ENCODE peak calls at places on chromosomes 13 and 19, in seven cellular contexts. M is EH, W is psoas muscle, X is cerebellar nuclear complex, E is brain pericyte, D is sigmoid colon, S is NCI-H345. C is an unnamed sample.

GRCh38 chr19:55636723-55637122 is 4.1 kb upstream of the ZNF580 start:
- DNase-seq in M (no peak), W (no peak), X (no peak), E (no peak), D (no peak), S (no peak), C (no peak)

GRCh38 chr13:98324105-98324504 is 147.0 kb upstream of the RNF113B start:
- DNase-seq in M (no peak), W (no peak), X (no peak), E (peak), D (no peak), S (no peak), C (no peak)

GRCh38 chr19:49106648-49107135 is 7.5 kb upstream of the LIN7B start:
- DNase-seq in M (peak), W (peak), X (peak), E (no peak), D (no peak), S (peak), C (no peak)

GRCh38 chr13:84917252-84917878 is 881.9 kb downstream of the SLITRK6 start:
- DNase-seq in M (peak), W (no peak), X (no peak), E (no peak), D (no peak), S (peak), C (no peak)

GRCh38 chr13:23074054-23074805 is 106.5 kb upstream of the SGCG start:
- DNase-seq in M (no peak), W (no peak), X (no peak), E (no peak), D (no peak), S (no peak), C (no peak)

GRCh38 chr19:48717059-48717395 is 2.5 kb downstream of the MAMSTR start:
- DNase-seq in M (peak), W (no peak), X (peak), E (no peak), D (no peak), S (no peak), C (no peak)

GRCh38 chr13:34419025-34419424 is 523.0 kb upstream of the NBEA start:
- DNase-seq in M (peak), W (no peak), X (no peak), E (no peak), D (no peak), S (peak), C (no peak)

GRCh38 chr13:93244141-93244917 is 17.7 kb downstream of the GPC6 start:
- DNase-seq in M (peak), W (no peak), X (no peak), E (no peak), D (no peak), S (no peak), C (no peak)

GRCh38 chr19:28313633-28314032 is 899.3 kb downstream of the UQCRFS1 start:
- DNase-seq in M (peak), W (no peak), X (no peak), E (no peak), D (no peak), S (no peak), C (no peak)

GRCh38 chr19:17294051-17294891 is 9.0 kb downstream of the ABHD8 start:
- DNase-seq in M (peak), W (peak), X (no peak), E (no peak), D (no peak), S (no peak), C (no peak)

GRCh38 chr13:44334751-44335150 is 38.9 kb upstream of the SERP2 start:
- DNase-seq in M (no peak), W (no peak), X (no peak), E (no peak), D (no peak), S (no peak), C (no peak)

C was measured in mesenteric fat pad.